ENCODE peak calls at places on chromosomes 1 and 21, in ten cellular contexts. K is transverse colon, R is sigmoid colon, Z is GM12878, U is K562, F is A549, H is ovary, S is suprapubic skin, L is H1, N is tibial nerve. T is an unnamed sample.

GRCh38 chr1:229857585-229857984 is 209.5 kb upstream of the GALNT2 start:
- DNase-seq in L (no peak), Z (no peak), H (no peak), K (no peak), N (no peak), S (no peak), F (no peak), U (no peak), R (no peak), T (no peak)

GRCh38 chr21:30714436-30714835 is 4.1 kb downstream of the KRTAP21-3 start:
- DNase-seq in K (no peak), S (no peak), R (no peak), F (no peak), Z (no peak), H (no peak), N (no peak), L (no peak), U (no peak), T (no peak)

GRCh38 chr1:21913258-21913657 is 23.9 kb downstream of the HSPG2 start:
- DNase-seq in R (no peak), F (no peak), N (no peak), Z (no peak), U (no peak), L (no peak), S (no peak), H (no peak), K (no peak), T (no peak)

GRCh38 chr1:244100691-244101453 is 49.8 kb downstream of the ZBTB18 start:
- DNase-seq in U (no peak), R (no peak), H (no peak), L (no peak), N (no peak), K (no peak), S (no peak), Z (no peak), F (no peak), T (no peak)

GRCh38 chr1:153125536-153125935 is 12.2 kb upstream of the SPRR2F start:
- DNase-seq in N (no peak), S (no peak), K (no peak), R (no peak), Z (no peak), U (no peak), F (no peak), H (no peak), L (no peak), T (no peak)

GRCh38 chr1:38444770-38445442 is 398.3 kb upstream of the POU3F1 start:
- DNase-seq in N (no peak), S (no peak), H (no peak), L (no peak), Z (no peak), U (no peak), R (no peak), F (no peak), K (no peak), T (no peak)

GRCh38 chr1:53543130-53543770 is 84.1 kb downstream of the DMRTB1 start:
- DNase-seq in Z (no peak), F (no peak), H (no peak), N (no peak), R (peak; percentile 34), L (no peak), U (no peak), K (no peak), S (peak; percentile 51), T (no peak)

GRCh38 chr21:42207426-42207825 is 11.5 kb upstream of the ABCG1 start:
- DNase-seq in S (peak; percentile 40), Z (no peak), F (no peak), R (no peak), L (no peak), H (no peak), U (no peak), K (no peak), N (no peak), T (peak; percentile 0)

GRCh38 chr21:45054927-45055612 is 19.3 kb upstream of the ADARB1 start:
- DNase-seq in K (no peak), N (no peak), S (no peak), Z (no peak), U (no peak), H (no peak), R (peak; percentile 78), F (no peak), L (no peak), T (no peak)

GRCh38 chr1:39360726-39361125 is 130.7 kb upstream of the BMP8A start:
- DNase-seq in Z (no peak), F (no peak), L (no peak), H (no peak), N (no peak), S (no peak), R (no peak), K (no peak), U (no peak), T (no peak)

GRCh38 chr1:151512801-151513625 is 1.8 kb downstream of the CGN start:
- DNase-seq in U (no peak), Z (no peak), H (no peak), N (no peak), R (peak; percentile 34), S (no peak), K (peak; percentile 86), F (no peak), L (no peak), T (peak; percentile 90)

GRCh38 chr1:39132505-39133339 is 71.8 kb upstream of the MACF1 start:
- DNase-seq in Z (no peak), U (no peak), F (peak; percentile 55), K (peak; percentile 74), N (no peak), L (peak; percentile 65), H (no peak), S (peak; percentile 89), R (peak; percentile 79), T (peak; percentile 82)

DNA sequence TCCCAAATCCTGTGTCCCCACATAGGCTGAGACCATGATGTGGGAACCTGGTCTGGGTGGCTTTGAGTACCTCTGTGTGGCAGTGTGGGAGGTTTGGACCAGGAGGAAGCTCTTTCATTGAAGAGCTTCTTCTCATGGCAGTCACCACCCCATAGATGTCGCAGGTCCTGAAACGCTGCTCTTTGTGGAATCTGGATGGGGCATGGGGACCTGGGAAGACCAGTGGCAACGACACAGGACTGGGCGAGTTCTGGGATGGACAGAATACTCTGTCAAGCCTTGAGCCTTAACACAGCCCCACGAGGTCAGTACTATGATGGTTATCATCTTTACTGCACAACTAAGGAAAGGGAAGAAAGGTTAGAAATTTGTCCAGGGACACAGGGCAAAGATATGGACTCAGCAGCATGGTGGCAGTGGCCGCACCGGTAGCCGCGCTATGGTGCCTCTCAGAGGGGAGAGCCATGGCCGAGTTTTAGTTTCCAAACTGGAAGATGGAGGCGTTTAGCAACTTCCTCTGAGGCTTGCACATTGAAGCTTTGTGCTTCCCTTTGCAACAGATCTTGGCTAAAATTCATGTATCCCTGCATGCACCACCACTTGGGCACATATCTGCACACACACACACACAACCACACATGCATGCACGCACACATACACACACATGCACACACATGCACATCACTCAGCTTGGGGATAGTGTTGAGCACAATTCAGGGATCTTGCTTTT is 117.7 kb upstream of the C1orf174 start:
- DNase-seq in H (no peak), F (no peak), K (no peak), S (no peak), R (no peak), N (no peak), U (no peak), L (no peak), Z (no peak), T (no peak)
- TF ChIP-seq POLR2A in H (no peak), F (no peak), K (no peak), S (no peak), R (no peak), N (no peak), U (no peak), L (no peak), Z (no peak), T (no peak)

GRCh38 chr1:831522-831921 is 92.2 kb upstream of the SAMD11 start:
- DNase-seq in S (no peak), K (no peak), F (no peak), N (no peak), H (no peak), L (no peak), R (no peak), Z (no peak), U (no peak), T (no peak)

DNA sequence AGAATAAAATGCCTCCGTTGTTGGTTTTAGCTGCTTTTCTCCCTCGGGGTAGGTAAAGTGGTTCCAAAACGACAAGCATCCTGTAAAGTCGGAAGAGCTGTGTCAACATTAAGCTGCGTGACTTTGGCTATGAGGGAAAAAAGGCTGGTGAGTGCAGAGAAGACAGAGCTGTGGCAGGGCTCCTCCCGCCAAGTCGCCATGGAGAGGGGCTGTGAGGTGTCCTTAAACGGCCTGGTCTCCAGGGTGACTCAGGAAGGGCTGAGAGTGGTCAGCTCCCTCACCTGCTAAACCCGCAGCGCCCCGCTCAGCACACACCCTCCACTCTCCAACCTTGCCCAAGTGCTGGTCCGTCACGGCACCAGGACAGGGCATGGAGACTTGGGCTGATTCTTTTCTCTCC is 91.6 kb upstream of the SAMD11 start:
- DNase-seq in S (no peak), U (no peak), R (no peak), N (no peak), H (no peak), L (no peak), K (no peak), F (no peak), Z (no peak), T (no peak)
- TF ChIP-seq EP300 in S (no peak), U (no peak), R (no peak), N (no peak), H (no peak), L (no peak), K (no peak), F (no peak), Z (no peak), T (no peak)

GRCh38 chr1:233679598-233679997 is 65.7 kb downstream of the KCNK1 start:
- DNase-seq in L (no peak), U (no peak), S (no peak), H (no peak), N (no peak), K (no peak), F (no peak), R (no peak), Z (no peak), T (no peak)
- H3K4me3 ChIP-seq in L (no peak overlapping the region), U (no peak overlapping the region), S (no peak overlapping the region), H (no peak overlapping the region), N (no peak overlapping the region), K (no peak overlapping the region), F (no peak overlapping the region), R (no peak overlapping the region), Z (no peak overlapping the region), T (no peak overlapping the region)

GRCh38 chr1:225760531-225760930 is 17.1 kb upstream of the SRP9 start:
- DNase-seq in U (no peak), K (no peak), N (no peak), L (no peak), S (peak; percentile 42), H (peak; percentile 13), R (no peak), Z (no peak), F (no peak), T (no peak)
- TF ChIP-seq POLR2A in U (no peak), K (no peak), N (no peak), L (no peak), S (no peak), H (no peak), R (no peak), Z (no peak), F (no peak), T (no peak)

DNA sequence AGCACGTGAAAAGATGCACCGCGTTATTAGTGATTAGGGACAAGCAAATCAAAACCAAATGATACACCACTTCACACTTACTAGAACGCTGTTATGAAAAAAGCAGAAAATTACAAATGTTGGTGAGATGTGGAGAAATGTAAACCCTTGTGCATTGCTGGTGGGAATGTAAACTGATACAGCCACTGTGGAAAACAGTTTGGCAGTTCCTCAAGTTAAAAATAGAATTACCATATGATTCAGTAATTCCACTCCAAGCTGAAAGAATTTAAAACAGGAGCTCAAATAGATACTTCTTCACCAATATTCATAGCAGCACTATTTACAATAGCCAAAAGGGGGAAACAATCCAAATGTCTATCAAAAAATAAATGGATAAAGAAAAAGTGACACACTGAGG is 10.3 kb upstream of the EVI5 start:
- DNase-seq in F (no peak), N (no peak), L (no peak), S (no peak), U (no peak), H (no peak), K (no peak), Z (no peak), R (no peak), T (no peak)
- TF ChIP-seq EP300 in F (no peak), N (no peak), L (no peak), S (no peak), U (no peak), H (no peak), K (no peak), Z (no peak), R (no peak), T (no peak)